ENCODE peak calls at places on chromosome 9, in five cellular contexts. L, P, X, Q and S are unnamed samples.

GRCh38 chr9:76704601-76705204 is 59.5 kb upstream of the PCA3 start:
- DNase-seq in L (no peak), P (peak; percentile 17), X (peak; percentile 35), Q (peak; percentile 52), S (peak; percentile 47)

GRCh38 chr9:109179801-109180523 is 12.9 kb upstream of the FRRS1L start:
- DNase-seq in L (no peak), P (no peak), X (no peak), Q (peak; percentile 55), S (no peak)

GRCh38 chr9:127035423-127035822 is 87.0 kb downstream of the ANGPTL2 start:
- DNase-seq in L (no peak), P (peak; percentile 28), X (no peak), Q (no peak), S (no peak)

GRCh38 chr9:109064963-109065701 is 51.8 kb upstream of the CTNNAL1 start:
- DNase-seq in L (no peak), P (no peak), X (no peak), Q (no peak), S (no peak)

GRCh38 chr9:24464321-24464951 is 81.3 kb downstream of the IZUMO3 start:
- DNase-seq in L (no peak), P (no peak), X (no peak), Q (no peak), S (no peak)

GRCh38 chr9:137749511-137749910 is 128.1 kb upstream of the CACNA1B start:
- DNase-seq in L (no peak), P (no peak), X (no peak), Q (no peak), S (no peak)

GRCh38 chr9:34047864-34048729 is 590 bp downstream of the UBAP2 start:
- DNase-seq in L (no peak), P (peak; percentile 67), X (peak; percentile 24), Q (no peak), S (no peak)

GRCh38 chr9:122875523-122875922 is 29.6 kb downstream of the RC3H2 start:
- DNase-seq in L (no peak), P (no peak), X (no peak), Q (no peak), S (no peak)

GRCh38 chr9:16277471-16277870 is 593.0 kb downstream of the BNC2 start:
- DNase-seq in L (no peak), P (no peak), X (no peak), Q (no peak), S (no peak)

GRCh38 chr9:35179347-35180271 is 17.8 kb downstream of the UNC13B start:
- DNase-seq in L (no peak), P (no peak), X (no peak), Q (no peak), S (no peak)

GRCh38 chr9:91746357-91746756 is 203.7 kb downstream of the ROR2 start:
- DNase-seq in L (no peak), P (no peak), X (no peak), Q (no peak), S (no peak)

GRCh38 chr9:4985376-4986266 is 549 bp downstream of the JAK2 start:
- DNase-seq in L (no peak), P (peak; percentile 72), X (peak; percentile 5), Q (no peak), S (no peak)

GRCh38 chr9:96040591-96041461 is 165.3 kb downstream of the ERCC6L2 start:
- DNase-seq in L (no peak), P (peak; percentile 29), X (no peak), Q (no peak), S (no peak)

GRCh38 chr9:88587885-88588628 is 53.1 kb downstream of the NXNL2 start:
- DNase-seq in L (no peak), P (no peak), X (no peak), Q (no peak), S (no peak)

GRCh38 chr9:17528859-17529258 is 50.0 kb upstream of the SH3GL2 start:
- DNase-seq in L (no peak), P (no peak), X (no peak), Q (no peak), S (no peak)

GRCh38 chr9:21779397-21779796 is 23.0 kb upstream of the MTAP start:
- DNase-seq in L (no peak), P (no peak), X (no peak), Q (no peak), S (no peak)

GRCh38 chr9:37034938-37035471 is 937 bp upstream of the PAX5 start:
- DNase-seq in L (no peak), P (no peak), X (no peak), Q (no peak), S (no peak)

GRCh38 chr9:91811024-91811909 is 138.8 kb downstream of the ROR2 start:
- DNase-seq in L (no peak), P (no peak), X (no peak), Q (no peak), S (no peak)

GRCh38 chr9:135488527-135488926 is 8.9 kb downstream of the PPP1R26 start:
- DNase-seq in L (no peak), P (no peak), X (no peak), Q (no peak), S (no peak)

GRCh38 chr9:545480-545879 is 296.0 kb upstream of the DMRT1 start:
- DNase-seq in L (no peak), P (peak; percentile 43), X (no peak), Q (no peak), S (no peak)

GRCh38 chr9:131616983-131617604 is 71.8 kb downstream of the PRRT1B start:
- DNase-seq in L (no peak), P (no peak), X (no peak), Q (no peak), S (no peak)

GRCh38 chr9:21901538-21901937 is 92.7 kb downstream of the CDKN2A start:
- DNase-seq in L (no peak), P (no peak), X (no peak), Q (no peak), S (no peak)

GRCh38 chr9:127608104-127608966 is 3.7 kb upstream of the STXBP1 start:
- DNase-seq in L (peak; percentile 55), P (peak; percentile 62), X (peak; percentile 71), Q (no peak), S (no peak)

GRCh38 chr9:31541626-31542025 is 842.8 kb upstream of the ACO1 start:
- DNase-seq in L (no peak), P (no peak), X (no peak), Q (no peak), S (no peak)

GRCh38 chr9:98726735-98727134 is 18.0 kb upstream of the GABBR2 start:
- DNase-seq in L (no peak), P (peak; percentile 20), X (no peak), Q (no peak), S (no peak)

GRCh38 chr9:38423939-38424843 is at the start of gene IGFBPL1:
- DNase-seq in L (peak; percentile 17), P (peak; percentile 4), X (peak; percentile 33), Q (no peak), S (no peak)

GRCh38 chr9:114271556-114272510 is 51.1 kb upstream of the ORM1 start:
- DNase-seq in L (no peak), P (peak; percentile 47), X (peak; percentile 57), Q (no peak), S (no peak)

GRCh38 chr9:118992813-118993747 is 376.2 kb downstream of the BRINP1 start:
- DNase-seq in L (no peak), P (no peak), X (no peak), Q (no peak), S (no peak)

GRCh38 chr9:130932220-130933069 is 6.6 kb downstream of the FIBCD1 start:
- DNase-seq in L (no peak), P (no peak), X (no peak), Q (no peak), S (no peak)

GRCh38 chr9:128733256-128733655 is 9.3 kb upstream of the ZDHHC12 start:
- DNase-seq in L (no peak), P (peak; percentile 90), X (peak; percentile 71), Q (peak; percentile 64), S (peak; percentile 58)

GRCh38 chr9:112179816-112180215 is 4.7 kb upstream of the SUSD1 start:
- DNase-seq in L (no peak), P (no peak), X (no peak), Q (no peak), S (no peak)

GRCh38 chr9:113608082-113608685 is 144.7 kb downstream of the RGS3 start:
- DNase-seq in L (no peak), P (no peak), X (no peak), Q (no peak), S (no peak)

GRCh38 chr9:34179528-34180138 is 790 bp downstream of the UBAP1 start:
- DNase-seq in L (no peak), P (peak; percentile 49), X (no peak), Q (no peak), S (no peak)

GRCh38 chr9:117411547-117411946 is 3.3 kb downstream of the ASTN2 start:
- DNase-seq in L (no peak), P (peak; percentile 39), X (peak; percentile 8), Q (no peak), S (peak; percentile 2)